ENCODE peak calls at places on chromosomes 1 and 21, in five cellular contexts. I is AG04450, S is pancreas, K is body of pancreas, N is osteoblast. Y is an unnamed sample. For H3K27me3, the result is how much of the 10 kb centered on the place peaks cover.

GRCh38 chr1:113542221-113542701 is 151.9 kb downstream of the MAGI3 start:
- DNase-seq in I (peak), S (no peak), K (no peak), N (peak), Y (no peak)

GRCh38 chr1:38092256-38092655 is 45.7 kb upstream of the POU3F1 start:
- DNase-seq in I (no peak), S (no peak), K (no peak), N (no peak), Y (no peak)

GRCh38 chr1:247210062-247210385 is 38.2 kb upstream of the ZNF124 start:
- DNase-seq in I (no peak), S (no peak), K (no peak), N (no peak), Y (no peak)

GRCh38 chr1:9892563-9893528 is 17.2 kb downstream of the CTNNBIP1 start:
- DNase-seq in I (no peak), S (no peak), K (peak), N (peak), Y (no peak)

GRCh38 chr1:89907669-89908293 is 86.9 kb downstream of the LRRC8D start:
- DNase-seq in I (no peak), S (no peak), K (no peak), N (peak), Y (peak)

GRCh38 chr1:1092149-1092855 is 18.2 kb upstream of the RNF223 start:
- DNase-seq in I (no peak), S (peak), K (no peak), N (no peak), Y (no peak)

GRCh38 chr1:117860906-117861610 is 68.4 kb downstream of the GDAP2 start:
- DNase-seq in I (peak), S (no peak), K (no peak), N (peak), Y (no peak)

GRCh38 chr1:232209357-232209756 is 420.6 kb downstream of the SIPA1L2 start:
- DNase-seq in I (no peak), S (no peak), K (no peak), N (no peak), Y (no peak)

GRCh38 chr1:942864-943533 is 16.1 kb downstream of the NOC2L start:
- DNase-seq in I (no peak), S (no peak), K (peak), N (peak), Y (peak)

GRCh38 chr1:235642021-235642942 is 7.3 kb downstream of the GNG4 start:
- DNase-seq in I (no peak), S (no peak), K (no peak), N (peak), Y (peak)

GRCh38 chr1:107264561-107264960 is 123.7 kb downstream of the NTNG1 start:
- DNase-seq in I (no peak), S (no peak), K (no peak), N (no peak), Y (no peak)

GRCh38 chr1:166698771-166699170 is 140.5 kb upstream of the POGK start:
- DNase-seq in I (no peak), S (no peak), K (no peak), N (no peak), Y (no peak)

GRCh38 chr1:84851839-84852238 is 41.2 kb downstream of the LPAR3 start:
- DNase-seq in I (peak), S (no peak), K (no peak), N (peak), Y (peak)

GRCh38 chr1:9624081-9624480 is 27.4 kb upstream of the PIK3CD start:
- DNase-seq in I (no peak), S (no peak), K (no peak), N (peak), Y (no peak)

GRCh38 chr1:114521396-114522263 is 10.6 kb upstream of the TRIM33 start:
- DNase-seq in I (no peak), S (no peak), K (no peak), N (no peak), Y (no peak)

GRCh38 chr1:201917362-201918033 is 28.8 kb downstream of the SHISA4 start:
- DNase-seq in I (peak), S (no peak), K (no peak), N (peak), Y (peak)

GRCh38 chr1:183633676-183634343 is 1.8 kb downstream of the ARPC5 start:
- DNase-seq in I (peak), S (no peak), K (no peak), N (peak), Y (peak)

GRCh38 chr21:27590271-27590670 is 623.4 kb upstream of the ADAMTS5 start:
- DNase-seq in I (no peak), S (no peak), K (no peak), N (peak), Y (peak)

GRCh38 chr1:227317541-227318002 is 720 bp downstream of the CDC42BPA start:
- DNase-seq in I (no peak), S (no peak), K (peak), N (peak), Y (peak)

GRCh38 chr21:17139696-17140095 is 373.1 kb upstream of the CXADR start:
- DNase-seq in I (no peak), S (no peak), K (no peak), N (no peak), Y (peak)
- H3K4me3 ChIP-seq in I (peak), S (peak), K (no peak), N (peak), Y (no peak)

DNA sequence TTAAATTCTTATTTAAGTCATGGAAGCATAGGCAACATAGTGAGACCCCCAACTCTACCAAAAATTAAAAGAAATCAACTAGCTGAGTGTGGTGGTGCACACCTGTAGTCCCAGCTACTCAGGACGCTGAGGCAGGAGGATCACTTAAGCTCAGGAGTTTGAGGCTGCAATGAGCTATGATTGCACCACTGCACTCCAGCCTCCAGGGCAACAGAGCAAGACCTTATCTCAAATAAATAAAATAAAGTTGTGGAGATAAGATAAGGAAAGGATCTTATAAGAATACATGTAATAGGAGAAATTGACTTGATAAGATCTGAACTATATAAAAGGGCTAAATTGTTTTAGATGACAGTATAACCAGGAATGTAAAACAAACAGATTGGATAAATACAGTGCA is 2.3 kb upstream of the BATF3 start:
- DNase-seq in I (no peak), S (no peak), K (no peak), N (no peak), Y (no peak)
- TF ChIP-seq CTCF in I (no peak), S (no peak), K (no peak), N (no peak), Y (no peak)

GRCh38 chr1:3911981-3912808 is 12.1 kb upstream of the C1orf174 start:
- DNase-seq in I (no peak), S (no peak), K (no peak), N (peak), Y (no peak)
- H3K27me3 ChIP-seq in I (under half), S (under half), K (under half), N (under half), Y (under half)

DNA sequence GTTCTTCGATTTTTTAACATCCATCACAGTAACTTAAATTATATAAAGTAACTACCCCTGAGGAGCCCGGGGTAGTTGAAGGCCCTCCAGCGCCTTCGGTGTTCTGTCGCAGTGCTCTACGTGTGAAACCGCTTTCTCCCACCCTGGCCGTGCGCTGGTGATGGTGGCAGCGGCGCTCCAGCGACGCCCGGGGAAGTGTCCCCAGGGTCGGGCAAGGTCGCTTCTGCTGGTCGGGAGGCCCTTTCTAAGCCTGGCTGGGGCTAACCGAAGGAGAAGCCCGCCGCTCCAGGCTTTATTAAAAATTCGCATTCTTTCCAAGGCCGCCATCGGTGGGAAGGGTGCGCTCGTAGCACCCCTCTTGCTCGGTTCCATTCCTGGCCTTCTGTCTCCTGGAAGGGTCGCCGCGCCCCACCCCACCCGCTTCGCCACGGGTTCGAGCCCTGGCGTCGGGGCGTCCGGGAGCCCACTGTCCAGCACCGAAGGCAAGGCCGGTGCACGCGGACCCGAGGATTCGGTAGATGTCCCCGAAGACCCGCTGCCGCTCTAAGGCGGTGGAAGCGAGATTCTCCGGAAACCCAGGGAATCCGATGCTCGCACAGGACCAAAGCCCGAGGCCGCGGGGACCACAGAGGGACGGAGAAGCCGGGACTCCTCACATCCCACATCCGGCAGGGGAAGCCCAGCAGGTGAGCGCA is 807 bp upstream of the RIPPLY3 start:
- DNase-seq in I (no peak), S (no peak), K (no peak), N (peak), Y (no peak)
- H3K4me3 ChIP-seq in I (peak), S (peak), K (no peak), N (peak), Y (peak)

GRCh38 chr1:94527447-94528031 is 14.0 kb downstream of the F3 start:
- DNase-seq in I (no peak), S (no peak), K (peak), N (no peak), Y (peak)

GRCh38 chr1:94526581-94526980 is 15.0 kb downstream of the F3 start:
- DNase-seq in I (no peak), S (no peak), K (no peak), N (no peak), Y (no peak)

GRCh38 chr1:94528271-94528670 is 13.3 kb downstream of the F3 start:
- DNase-seq in I (no peak), S (no peak), K (no peak), N (no peak), Y (no peak)

GRCh38 chr1:94526152-94526551 is 15.4 kb downstream of the F3 start:
- DNase-seq in I (no peak), S (no peak), K (no peak), N (no peak), Y (no peak)

GRCh38 chr1:94522304-94522703 is 19.3 kb downstream of the F3 start:
- DNase-seq in I (no peak), S (no peak), K (no peak), N (peak), Y (peak)
- TF ChIP-seq CTCF in I (peak), S (no peak), K (peak), N (peak), Y (peak)

GRCh38 chr1:48001696-48002095 is 4.5 kb upstream of the TRABD2B start:
- DNase-seq in I (no peak), S (no peak), K (no peak), N (peak), Y (no peak)
- H3K27me3 ChIP-seq in I (under half), S (under half), K (under half), N (under half), Y (under half)

DNA sequence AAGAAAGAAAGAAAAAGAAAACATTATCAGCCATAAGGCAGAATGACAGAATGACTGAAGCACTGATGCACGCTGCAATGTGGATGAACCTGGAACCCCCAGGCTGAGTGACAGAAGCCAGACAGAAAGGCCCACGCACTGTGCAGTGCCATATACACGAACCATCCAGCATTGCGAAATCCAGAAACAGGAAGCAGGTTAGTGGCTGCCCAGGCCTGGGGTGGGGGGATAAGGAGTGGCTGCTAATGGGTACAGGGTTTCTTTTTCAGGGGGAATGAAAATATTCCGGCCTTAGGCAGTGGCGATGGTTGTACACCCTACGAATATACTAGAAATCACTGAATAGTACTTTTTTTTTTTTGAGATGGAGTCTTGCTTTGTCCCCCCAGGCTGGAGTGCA is 57.0 kb downstream of the CHD5 start:
- DNase-seq in I (no peak), S (no peak), K (peak), N (peak), Y (no peak)
- H3K4me3 ChIP-seq in I (no peak), S (no peak), K (no peak), N (no peak), Y (no peak)

GRCh38 chr21:45531393-45532215 is 10.6 kb downstream of the SLC19A1 start:
- DNase-seq in I (no peak), S (peak), K (peak), N (no peak), Y (no peak)

GRCh38 chr21:45534591-45535331 is 7.5 kb downstream of the SLC19A1 start:
- DNase-seq in I (no peak), S (peak), K (peak), N (no peak), Y (peak)

GRCh38 chr21:45535341-45536081 is 6.7 kb downstream of the SLC19A1 start:
- DNase-seq in I (no peak), S (peak), K (peak), N (no peak), Y (no peak)

GRCh38 chr21:45533731-45534571 is 8.3 kb downstream of the SLC19A1 start:
- DNase-seq in I (no peak), S (peak), K (peak), N (no peak), Y (no peak)

DNA sequence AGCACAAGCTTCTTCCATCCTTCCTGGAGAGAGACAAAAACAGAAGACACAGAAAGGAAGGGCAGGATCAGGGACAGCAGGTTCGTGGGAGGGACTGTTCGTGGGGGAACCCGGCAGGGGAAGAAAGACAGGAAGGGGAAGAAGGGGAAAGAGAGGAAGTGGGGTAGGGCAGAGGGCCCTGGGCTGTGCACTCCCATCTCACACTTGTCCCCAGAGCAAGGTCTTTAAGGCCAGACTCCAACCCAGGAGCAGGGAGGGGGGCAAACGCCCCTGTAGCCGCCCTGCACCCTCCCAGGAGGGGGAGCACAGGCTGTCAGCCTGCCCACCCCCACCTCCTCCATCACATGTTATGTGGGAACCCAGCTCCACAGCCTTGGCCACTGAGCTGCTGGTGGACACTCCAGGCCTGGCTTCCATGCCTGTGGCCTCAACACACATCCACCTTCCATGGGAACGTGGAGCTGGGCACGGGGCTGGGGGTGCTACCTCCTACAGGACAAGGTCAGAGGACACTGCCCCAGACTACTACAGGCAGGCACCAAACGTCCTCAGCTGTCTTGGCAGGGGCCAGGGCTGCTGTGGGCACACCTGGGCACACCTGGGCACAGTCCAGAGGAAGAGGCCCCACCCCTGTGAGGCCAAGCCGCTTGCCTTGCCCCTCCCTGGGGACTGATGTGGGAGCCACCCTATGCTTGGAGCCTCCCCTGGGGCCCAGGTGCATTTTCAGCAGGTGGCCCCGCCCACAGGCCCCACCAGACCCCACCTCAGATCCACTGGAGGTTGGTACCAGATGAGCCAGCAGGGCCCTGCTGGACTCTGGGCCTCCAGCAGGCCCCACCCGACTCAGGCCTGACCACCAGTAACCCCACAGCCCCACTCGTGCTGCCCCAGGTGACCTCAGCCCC is 9.2 kb downstream of the SLC19A1 start:
- DNase-seq in I (no peak), S (peak), K (peak), N (no peak), Y (no peak)
- TF ChIP-seq CTCF in I (no peak), S (no peak), K (no peak), N (no peak), Y (no peak)

DNA sequence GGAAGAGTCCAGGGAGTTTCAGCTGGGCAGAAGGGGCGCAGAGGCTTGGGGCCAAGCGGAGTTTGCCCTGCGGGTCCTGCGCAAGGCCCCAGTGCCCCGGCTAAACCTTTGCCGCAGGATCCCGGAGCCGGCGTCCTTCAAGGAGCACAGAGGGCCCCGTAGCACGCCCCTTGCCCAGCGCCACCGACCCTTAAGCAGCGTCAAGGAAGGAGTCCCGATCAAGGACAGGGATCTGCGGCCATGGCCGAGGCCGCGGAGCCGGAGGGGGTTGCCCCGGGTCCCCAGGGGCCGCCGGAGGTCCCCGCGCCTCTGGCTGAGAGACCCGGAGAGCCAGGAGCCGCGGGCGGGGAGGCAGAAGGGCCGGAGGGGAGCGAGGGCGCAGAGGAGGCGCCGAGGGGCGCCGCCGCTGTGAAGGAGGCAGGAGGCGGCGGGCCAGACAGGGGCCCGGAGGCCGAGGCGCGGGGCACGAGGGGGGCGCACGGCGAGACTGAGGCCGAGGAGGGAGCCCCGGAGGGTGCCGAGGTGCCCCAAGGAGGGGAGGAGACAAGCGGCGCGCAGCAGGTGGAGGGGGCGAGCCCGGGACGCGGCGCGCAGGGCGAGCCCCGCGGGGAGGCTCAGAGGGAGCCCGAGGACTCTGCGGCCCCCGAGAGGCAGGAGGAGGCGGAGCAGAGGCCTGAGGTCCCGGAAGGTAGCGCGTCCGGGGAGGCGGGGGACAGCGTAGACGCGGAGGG is 520 bp downstream of the CLIC6 start:
- DNase-seq in I (no peak), S (peak), K (no peak), N (no peak), Y (no peak)
- H3K27me3 ChIP-seq in I (half or more), S (under half), K (under half), N (half or more), Y (half or more)

GRCh38 chr1:23247276-23247675 is 30.0 kb upstream of the HTR1D start:
- DNase-seq in I (no peak), S (no peak), K (no peak), N (no peak), Y (no peak)

GRCh38 chr1:23244362-23244761 is 27.1 kb upstream of the HTR1D start:
- DNase-seq in I (no peak), S (no peak), K (no peak), N (peak), Y (no peak)

GRCh38 chr1:23242414-23242813 is 25.1 kb upstream of the HTR1D start:
- DNase-seq in I (no peak), S (no peak), K (no peak), N (no peak), Y (no peak)

GRCh38 chr1:23249785-23250184 is 32.5 kb upstream of the HTR1D start:
- DNase-seq in I (peak), S (no peak), K (no peak), N (peak), Y (no peak)

GRCh38 chr1:23246274-23246673 is 29.0 kb upstream of the HTR1D start:
- DNase-seq in I (no peak), S (no peak), K (no peak), N (peak), Y (no peak)
- H3K4me3 ChIP-seq in I (no peak), S (no peak), K (no peak), N (no peak), Y (no peak)